ENCODE peak calls at places on chromosomes 6 and 20, in five cellular contexts. G, W, Z, F and L are unnamed samples.

GRCh38 chr6:89311853-89312531 is 3.1 kb downstream of the GABRR2 start:
- DNase-seq in G (no peak), W (peak), Z (no peak), F (peak), L (peak)

GRCh38 chr20:4962257-4962855 is 39.0 kb downstream of the SLC23A2 start:
- DNase-seq in G (no peak), W (no peak), Z (no peak), F (no peak), L (no peak)

GRCh38 chr6:11251553-11252358 is 19.3 kb upstream of the NEDD9 start:
- DNase-seq in G (no peak), W (no peak), Z (no peak), F (no peak), L (peak)

GRCh38 chr6:158737710-158738615 is 81.2 kb downstream of the EZR start:
- DNase-seq in G (no peak), W (no peak), Z (no peak), F (no peak), L (peak)

GRCh38 chr20:34240121-34240520 is 1.1 kb upstream of the ASIP start:
- DNase-seq in G (no peak), W (no peak), Z (no peak), F (no peak), L (no peak)

GRCh38 chr6:134674562-134674961 is 275.3 kb downstream of the ALDH8A1 start:
- DNase-seq in G (no peak), W (no peak), Z (no peak), F (no peak), L (no peak)

GRCh38 chr6:35148167-35148741 is 7.1 kb upstream of the TCP11 start:
- DNase-seq in G (no peak), W (no peak), Z (no peak), F (peak), L (no peak)

GRCh38 chr20:49987015-49987867 is 4.5 kb downstream of the SNAI1 start:
- DNase-seq in G (no peak), W (no peak), Z (no peak), F (no peak), L (no peak)

GRCh38 chr20:41499961-41500725 is 118.0 kb downstream of the CHD6 start:
- DNase-seq in G (no peak), W (no peak), Z (no peak), F (no peak), L (no peak)

GRCh38 chr6:16635291-16635809 is 125.9 kb downstream of the ATXN1 start:
- DNase-seq in G (no peak), W (no peak), Z (no peak), F (no peak), L (no peak)

GRCh38 chr20:19888269-19888669 is 128.9 kb upstream of the NAA20 start:
- DNase-seq in G (no peak), W (no peak), Z (no peak), F (no peak), L (no peak)